ENCODE peak calls at places on chromosomes 12 and 14, in four cellular contexts. One of them, this sample, is unnamed.

GRCh38 chr14:31239673-31240072 is 32.1 kb upstream of the HECTD1 start:
- DNase-seq in K562: no peak
- DNase-seq in GM12878: no peak
- DNase-seq in HepG2: no peak
- DNase-seq in this sample: no peak

GRCh38 chr12:117774986-117775775 is 193.6 kb downstream of the KSR2 start:
- DNase-seq in K562: no peak
- DNase-seq in GM12878: no peak
- DNase-seq in HepG2: no peak
- DNase-seq in this sample: no peak

GRCh38 chr12:108649126-108649525 is 15.4 kb upstream of the SELPLG start:
- DNase-seq in K562: no peak
- DNase-seq in GM12878: no peak
- DNase-seq in HepG2: no peak
- DNase-seq in this sample: no peak

GRCh38 chr12:30902606-30903005 is 23.9 kb upstream of the TSPAN11 start:
- DNase-seq in K562: no peak
- DNase-seq in GM12878: no peak
- DNase-seq in HepG2: no peak
- DNase-seq in this sample: no peak

GRCh38 chr12:132406498-132407461 is 77.4 kb upstream of the GALNT9 start:
- DNase-seq in K562: no peak
- DNase-seq in GM12878: no peak
- DNase-seq in HepG2: no peak
- DNase-seq in this sample: no peak

GRCh38 chr12:92739099-92739498 is 36.3 kb downstream of the PLEKHG7 start:
- DNase-seq in K562: no peak
- DNase-seq in GM12878: no peak
- DNase-seq in HepG2: no peak
- DNase-seq in this sample: no peak

GRCh38 chr14:88614218-88614907 is 51.5 kb downstream of the ZC3H14 start:
- DNase-seq in K562: no peak
- DNase-seq in GM12878: no peak
- DNase-seq in HepG2: no peak
- DNase-seq in this sample: no peak

GRCh38 chr12:60120199-60120598 is 524.4 kb downstream of the SLC16A7 start:
- DNase-seq in K562: no peak
- DNase-seq in GM12878: no peak
- DNase-seq in HepG2: no peak
- DNase-seq in this sample: no peak

GRCh38 chr14:93792391-93792790 is 4.1 kb upstream of the PRIMA1 start:
- DNase-seq in K562: no peak
- DNase-seq in GM12878: no peak
- DNase-seq in HepG2: no peak
- DNase-seq in this sample: no peak

GRCh38 chr14:71720978-71721624 is 211.1 kb upstream of the RGS6 start:
- DNase-seq in K562: peak; percentile 29
- DNase-seq in GM12878: peak; percentile 11
- DNase-seq in HepG2: peak; percentile 53
- DNase-seq in this sample: peak; percentile 61

GRCh38 chr12:127231366-127231765 is 1035.6 kb upstream of the TMEM132C start:
- DNase-seq in K562: no peak
- DNase-seq in GM12878: no peak
- DNase-seq in HepG2: no peak
- DNase-seq in this sample: no peak

GRCh38 chr12:112841891-112842290 is 50.3 kb downstream of the RPH3A start:
- DNase-seq in K562: no peak
- DNase-seq in GM12878: no peak
- DNase-seq in HepG2: no peak
- DNase-seq in this sample: no peak

GRCh38 chr14:101313268-101313667 is 248.0 kb upstream of the DIO3 start:
- DNase-seq in K562: no peak
- DNase-seq in GM12878: no peak
- DNase-seq in HepG2: peak; percentile 15
- DNase-seq in this sample: peak; percentile 53

GRCh38 chr12:93784339-93785086 is 107.3 kb downstream of the CRADD start:
- DNase-seq in K562: no peak
- DNase-seq in GM12878: no peak
- DNase-seq in HepG2: peak; percentile 25
- DNase-seq in this sample: no peak

GRCh38 chr12:4174417-4174816 is 99.1 kb upstream of the CCND2 start:
- DNase-seq in K562: no peak
- DNase-seq in GM12878: no peak
- DNase-seq in HepG2: no peak
- DNase-seq in this sample: no peak

GRCh38 chr14:60616326-60617044 is 32.8 kb downstream of the SIX1 start:
- DNase-seq in K562: no peak
- DNase-seq in GM12878: no peak
- DNase-seq in HepG2: peak; percentile 7
- DNase-seq in this sample: no peak

GRCh38 chr12:83432176-83432719 is 745.5 kb downstream of the TMTC2 start:
- DNase-seq in K562: no peak
- DNase-seq in GM12878: no peak
- DNase-seq in HepG2: no peak
- DNase-seq in this sample: peak; percentile 13

GRCh38 chr14:36582011-36582873 is at the start of gene NKX2-8:
- DNase-seq in K562: peak; percentile 19
- DNase-seq in GM12878: no peak
- DNase-seq in HepG2: no peak
- DNase-seq in this sample: peak; percentile 51

GRCh38 chr12:94676011-94676709 is 25.8 kb upstream of the TMCC3 start:
- DNase-seq in K562: no peak
- DNase-seq in GM12878: peak; percentile 65
- DNase-seq in HepG2: no peak
- DNase-seq in this sample: no peak

GRCh38 chr12:79347852-79348251 is 342.9 kb downstream of the PAWR start:
- DNase-seq in K562: no peak
- DNase-seq in GM12878: no peak
- DNase-seq in HepG2: no peak
- DNase-seq in this sample: no peak

GRCh38 chr12:105860556-105861207 is 278.1 kb downstream of the NUAK1 start:
- DNase-seq in K562: no peak
- DNase-seq in GM12878: no peak
- DNase-seq in HepG2: peak; percentile 19
- DNase-seq in this sample: no peak

GRCh38 chr12:30794020-30794419 is 39.3 kb upstream of the CAPRIN2 start:
- DNase-seq in K562: no peak
- DNase-seq in GM12878: no peak
- DNase-seq in HepG2: no peak
- DNase-seq in this sample: no peak

GRCh38 chr12:15322164-15323054 is at the start of gene PTPRO:
- DNase-seq in K562: no peak
- DNase-seq in GM12878: no peak
- DNase-seq in HepG2: no peak
- DNase-seq in this sample: peak; percentile 70

GRCh38 chr14:77184396-77185092 is 2.9 kb downstream of the TMEM63C start:
- DNase-seq in K562: no peak
- DNase-seq in GM12878: no peak
- DNase-seq in HepG2: no peak
- DNase-seq in this sample: no peak

GRCh38 chr12:71746983-71747611 is 7.6 kb upstream of the RAB21 start:
- DNase-seq in K562: no peak
- DNase-seq in GM12878: peak; percentile 45
- DNase-seq in HepG2: peak; percentile 66
- DNase-seq in this sample: peak; percentile 19

GRCh38 chr12:96445743-96446655 is 43.4 kb upstream of the CFAP54 start:
- DNase-seq in K562: peak; percentile 23
- DNase-seq in GM12878: peak; percentile 53
- DNase-seq in HepG2: no peak
- DNase-seq in this sample: no peak

GRCh38 chr12:38904932-38905479 is 385 bp downstream of the CPNE8 start:
- DNase-seq in K562: peak; percentile 23
- DNase-seq in GM12878: peak; percentile 65
- DNase-seq in HepG2: peak; percentile 52
- DNase-seq in this sample: peak; percentile 65

GRCh38 chr12:75389061-75389460 is 1.8 kb upstream of the GLIPR1L2 start:
- DNase-seq in K562: no peak
- DNase-seq in GM12878: no peak
- DNase-seq in HepG2: no peak
- DNase-seq in this sample: no peak

DNA sequence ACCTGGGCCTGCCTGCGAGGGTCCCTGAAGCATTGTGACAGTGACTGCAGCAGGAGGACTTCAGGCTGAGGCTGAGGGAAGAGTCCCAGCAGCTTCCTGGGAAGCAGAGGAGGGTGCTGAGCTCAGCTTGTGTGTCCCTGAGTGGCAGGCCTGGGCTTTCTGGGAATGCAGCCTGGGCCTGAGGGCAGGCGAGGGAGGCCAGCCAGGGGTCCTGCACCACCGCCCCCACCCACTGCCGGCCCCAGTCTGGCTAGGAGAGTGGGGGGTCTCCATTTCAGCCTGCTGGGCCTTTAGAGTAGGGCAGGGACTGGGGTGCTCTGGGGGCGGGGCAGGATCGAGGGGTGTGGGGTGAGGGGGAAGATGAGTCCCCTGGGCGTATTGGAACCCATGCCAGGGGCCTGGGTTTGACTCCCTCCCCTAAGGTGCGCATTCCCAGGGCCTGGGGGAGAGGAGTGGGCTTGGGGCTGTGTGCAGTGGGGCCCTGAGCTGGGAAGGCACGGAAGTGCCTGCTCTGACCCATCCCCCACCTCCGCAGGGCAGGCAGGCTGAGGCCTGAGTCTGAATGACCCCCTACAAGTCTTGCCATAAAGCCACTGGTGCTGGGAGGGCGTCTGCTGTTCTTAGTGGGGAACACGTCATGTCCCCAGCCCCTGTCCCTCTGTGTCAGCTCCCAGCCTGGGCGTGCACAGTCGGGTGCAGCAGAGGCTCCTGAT is 46.4 kb downstream of the KRT80 start:
- DNase-seq in K562: no peak
- DNase-seq in GM12878: no peak
- DNase-seq in HepG2: no peak
- DNase-seq in this sample: no peak
- TF ChIP-seq CREM in K562: no peak
- TF ChIP-seq CREM in GM12878: no peak
- TF ChIP-seq CREM in HepG2: no peak
- TF ChIP-seq CREM in this sample: no peak

GRCh38 chr12:87690236-87690810 is 338.9 kb downstream of the C12orf50 start:
- DNase-seq in K562: no peak
- DNase-seq in GM12878: no peak
- DNase-seq in HepG2: no peak
- DNase-seq in this sample: no peak
- TF ChIP-seq CREM in K562: no peak
- TF ChIP-seq CREM in GM12878: no peak
- TF ChIP-seq CREM in HepG2: no peak
- TF ChIP-seq CREM in this sample: no peak

GRCh38 chr14:96776791-96777190 is 20.4 kb upstream of the VRK1 start:
- DNase-seq in K562: no peak
- DNase-seq in GM12878: no peak
- DNase-seq in HepG2: no peak
- DNase-seq in this sample: no peak

GRCh38 chr14:96772929-96773328 is 24.3 kb upstream of the VRK1 start:
- DNase-seq in K562: no peak
- DNase-seq in GM12878: no peak
- DNase-seq in HepG2: no peak
- DNase-seq in this sample: no peak
- TF ChIP-seq CREM in K562: no peak
- TF ChIP-seq CREM in GM12878: no peak
- TF ChIP-seq CREM in HepG2: no peak
- TF ChIP-seq CREM in this sample: no peak

GRCh38 chr12:712172-712863 is 40.1 kb upstream of the WNK1 start:
- DNase-seq in K562: no peak
- DNase-seq in GM12878: no peak
- DNase-seq in HepG2: no peak
- DNase-seq in this sample: no peak
- TF ChIP-seq CREM in K562: no peak
- TF ChIP-seq CREM in GM12878: no peak
- TF ChIP-seq CREM in HepG2: no peak
- TF ChIP-seq CREM in this sample: no peak

GRCh38 chr12:68319988-68320623 is 12.1 kb downstream of the MDM1 start:
- DNase-seq in K562: peak; percentile 14
- DNase-seq in GM12878: no peak
- DNase-seq in HepG2: no peak
- DNase-seq in this sample: no peak
- TF ChIP-seq CREM in K562: no peak
- TF ChIP-seq CREM in GM12878: no peak
- TF ChIP-seq CREM in HepG2: no peak
- TF ChIP-seq CREM in this sample: no peak

GRCh38 chr14:74642011-74642410 is 30.0 kb upstream of the LTBP2 start:
- DNase-seq in K562: no peak
- DNase-seq in GM12878: no peak
- DNase-seq in HepG2: no peak
- DNase-seq in this sample: no peak
- TF ChIP-seq CREM in K562: no peak
- TF ChIP-seq CREM in GM12878: no peak
- TF ChIP-seq CREM in HepG2: no peak
- TF ChIP-seq CREM in this sample: no peak

GRCh38 chr12:1915082-1915968 is 3.1 kb downstream of the CACNA2D4 start:
- DNase-seq in K562: peak; percentile 43
- DNase-seq in GM12878: no peak
- DNase-seq in HepG2: no peak
- DNase-seq in this sample: no peak
- TF ChIP-seq CREM in K562: no peak
- TF ChIP-seq CREM in GM12878: no peak
- TF ChIP-seq CREM in HepG2: no peak
- TF ChIP-seq CREM in this sample: no peak

GRCh38 chr14:99673328-99674063 is 10.6 kb upstream of the CYP46A1 start:
- DNase-seq in K562: no peak
- DNase-seq in GM12878: no peak
- DNase-seq in HepG2: no peak
- DNase-seq in this sample: no peak

GRCh38 chr14:99674776-99675175 is 9.3 kb upstream of the CYP46A1 start:
- DNase-seq in K562: no peak
- DNase-seq in GM12878: no peak
- DNase-seq in HepG2: no peak
- DNase-seq in this sample: no peak

GRCh38 chr14:99671230-99672224 is 12.6 kb upstream of the CYP46A1 start:
- DNase-seq in K562: no peak
- DNase-seq in GM12878: no peak
- DNase-seq in HepG2: peak; percentile 61
- DNase-seq in this sample: no peak

GRCh38 chr14:99674064-99674650 is 9.9 kb upstream of the CYP46A1 start:
- DNase-seq in K562: no peak
- DNase-seq in GM12878: no peak
- DNase-seq in HepG2: no peak
- DNase-seq in this sample: no peak

GRCh38 chr14:99672506-99673327 is 11.4 kb upstream of the CYP46A1 start:
- DNase-seq in K562: peak; percentile 22
- DNase-seq in GM12878: no peak
- DNase-seq in HepG2: no peak
- DNase-seq in this sample: no peak
- TF ChIP-seq CREM in K562: no peak
- TF ChIP-seq CREM in GM12878: no peak
- TF ChIP-seq CREM in HepG2: no peak
- TF ChIP-seq CREM in this sample: no peak